ENCODE peak calls at places on chromosomes 11 and 22, in nine cellular contexts. One of them, this sample, is unnamed.

GRCh38 chr22:23305922-23306374 is 125.6 kb downstream of the BCR start:
- DNase-seq in CD4-positive, alpha-beta T cell: no peak
- DNase-seq in neural crest cell: no peak
- DNase-seq in stomach: peak
- DNase-seq in D341Med: no peak
- DNase-seq in epithelial cell of proximal tubule: no peak
- DNase-seq in PC-9: no peak
- DNase-seq in NCI-H1694: no peak
- DNase-seq in retina: no peak
- DNase-seq in this sample: no peak

GRCh38 chr11:86523738-86524602 is 148.4 kb downstream of the ME3 start:
- DNase-seq in CD4-positive, alpha-beta T cell: no peak
- DNase-seq in neural crest cell: no peak
- DNase-seq in stomach: peak
- DNase-seq in D341Med: no peak
- DNase-seq in epithelial cell of proximal tubule: peak
- DNase-seq in PC-9: peak
- DNase-seq in NCI-H1694: no peak
- DNase-seq in retina: no peak
- DNase-seq in this sample: peak

GRCh38 chr11:100512475-100512874 is 174.6 kb upstream of the ARHGAP42 start:
- DNase-seq in CD4-positive, alpha-beta T cell: no peak
- DNase-seq in neural crest cell: no peak
- DNase-seq in stomach: no peak
- DNase-seq in D341Med: no peak
- DNase-seq in epithelial cell of proximal tubule: no peak
- DNase-seq in PC-9: no peak
- DNase-seq in NCI-H1694: no peak
- DNase-seq in retina: no peak
- DNase-seq in this sample: no peak

GRCh38 chr11:47152953-47153950 is 23.4 kb downstream of the ARFGAP2 start:
- DNase-seq in CD4-positive, alpha-beta T cell: peak
- DNase-seq in neural crest cell: peak
- DNase-seq in stomach: peak
- DNase-seq in D341Med: peak
- DNase-seq in epithelial cell of proximal tubule: peak
- DNase-seq in PC-9: peak
- DNase-seq in NCI-H1694: peak
- DNase-seq in retina: peak
- DNase-seq in this sample: peak

GRCh38 chr11:62264004-62264403 is 6.0 kb upstream of the SCGB2A2 start:
- DNase-seq in CD4-positive, alpha-beta T cell: no peak
- DNase-seq in neural crest cell: no peak
- DNase-seq in stomach: no peak
- DNase-seq in D341Med: no peak
- DNase-seq in epithelial cell of proximal tubule: no peak
- DNase-seq in PC-9: no peak
- DNase-seq in NCI-H1694: no peak
- DNase-seq in retina: no peak
- DNase-seq in this sample: no peak

GRCh38 chr22:47551438-47551788 is 789.0 kb downstream of the TBC1D22A start:
- DNase-seq in CD4-positive, alpha-beta T cell: no peak
- DNase-seq in neural crest cell: no peak
- DNase-seq in stomach: peak
- DNase-seq in D341Med: no peak
- DNase-seq in epithelial cell of proximal tubule: no peak
- DNase-seq in PC-9: no peak
- DNase-seq in NCI-H1694: no peak
- DNase-seq in retina: no peak
- DNase-seq in this sample: no peak

GRCh38 chr11:12101318-12101717 is 9.1 kb upstream of the MICAL2 start:
- DNase-seq in CD4-positive, alpha-beta T cell: no peak
- DNase-seq in neural crest cell: no peak
- DNase-seq in stomach: no peak
- DNase-seq in D341Med: no peak
- DNase-seq in epithelial cell of proximal tubule: no peak
- DNase-seq in PC-9: no peak
- DNase-seq in NCI-H1694: no peak
- DNase-seq in retina: no peak
- DNase-seq in this sample: no peak

GRCh38 chr11:46306296-46306853 is 28.9 kb downstream of the CREB3L1 start:
- DNase-seq in CD4-positive, alpha-beta T cell: no peak
- DNase-seq in neural crest cell: no peak
- DNase-seq in stomach: no peak
- DNase-seq in D341Med: no peak
- DNase-seq in epithelial cell of proximal tubule: no peak
- DNase-seq in PC-9: no peak
- DNase-seq in NCI-H1694: no peak
- DNase-seq in retina: no peak
- DNase-seq in this sample: no peak

GRCh38 chr11:87722756-87723599 is 452.3 kb downstream of the RAB38 start:
- DNase-seq in CD4-positive, alpha-beta T cell: no peak
- DNase-seq in neural crest cell: no peak
- DNase-seq in stomach: peak
- DNase-seq in D341Med: peak
- DNase-seq in epithelial cell of proximal tubule: no peak
- DNase-seq in PC-9: peak
- DNase-seq in NCI-H1694: no peak
- DNase-seq in retina: no peak
- DNase-seq in this sample: peak

GRCh38 chr11:3204141-3205015 is 14.2 kb downstream of the MRGPRG start:
- DNase-seq in CD4-positive, alpha-beta T cell: no peak
- DNase-seq in neural crest cell: no peak
- DNase-seq in stomach: no peak
- DNase-seq in D341Med: no peak
- DNase-seq in epithelial cell of proximal tubule: no peak
- DNase-seq in PC-9: no peak
- DNase-seq in NCI-H1694: no peak
- DNase-seq in retina: no peak
- DNase-seq in this sample: no peak

This sample was measured in SW480.